ENCODE peak calls at places on chromosome 1, in four cellular contexts. A is K562, S is A549, W is IMR-90. O is an unnamed sample.

GRCh38 chr1:9373614-9374013 is 80.9 kb downstream of the SPSB1 start:
- DNase-seq in A (no peak), S (no peak), W (no peak), O (no peak)

GRCh38 chr1:25818569-25818968 is 1.2 kb upstream of the MTFR1L start:
- DNase-seq in A (no peak), S (no peak), W (no peak), O (no peak)

GRCh38 chr1:50983403-50983802 is 13.4 kb downstream of the CDKN2C start:
- DNase-seq in A (no peak), S (no peak), W (no peak), O (no peak)

GRCh38 chr1:99570486-99571089 is 75.3 kb upstream of the PALMD start:
- DNase-seq in A (no peak), S (no peak), W (peak; percentile 47), O (no peak)

GRCh38 chr1:106226550-106226949 is 829.9 kb upstream of the PRMT6 start:
- DNase-seq in A (no peak), S (no peak), W (no peak), O (no peak)

GRCh38 chr1:56578963-56579875 is at the start of gene PLPP3:
- DNase-seq in A (no peak), S (peak; percentile 88), W (peak; percentile 94), O (no peak)

GRCh38 chr1:10687142-10687715 is 109.2 kb downstream of the CASZ1 start:
- DNase-seq in A (no peak), S (no peak), W (no peak), O (no peak)

GRCh38 chr1:37940299-37940947 is 6.4 kb downstream of the INPP5B start:
- DNase-seq in A (no peak), S (no peak), W (no peak), O (no peak)

GRCh38 chr1:221105578-221105977 is 226.3 kb downstream of the HLX start:
- DNase-seq in A (no peak), S (no peak), W (no peak), O (no peak)

GRCh38 chr1:117365350-117366280 is 1.6 kb upstream of the MAN1A2 start:
- DNase-seq in A (no peak), S (no peak), W (peak; percentile 61), O (no peak)

GRCh38 chr1:207913951-207914350 is 3.0 kb upstream of the CD34 start:
- DNase-seq in A (no peak), S (peak; percentile 20), W (no peak), O (no peak)

GRCh38 chr1:221099747-221100146 is 220.5 kb downstream of the HLX start:
- DNase-seq in A (no peak), S (no peak), W (no peak), O (no peak)

GRCh38 chr1:184986250-184986649 is 11.9 kb upstream of the NIBAN1 start:
- DNase-seq in A (no peak), S (peak; percentile 43), W (peak; percentile 49), O (no peak)

GRCh38 chr1:28370220-28371010 is 875 bp downstream of the PHACTR4 start:
- DNase-seq in A (no peak), S (peak; percentile 47), W (peak; percentile 48), O (no peak)

GRCh38 chr1:84121360-84121759 is 22.7 kb upstream of the PRKACB start:
- DNase-seq in A (no peak), S (no peak), W (no peak), O (no peak)

GRCh38 chr1:92494485-92495141 is 7.9 kb upstream of the GFI1 start:
- DNase-seq in A (no peak), S (no peak), W (no peak), O (no peak)

GRCh38 chr1:4171480-4172450 is 271.7 kb upstream of the C1orf174 start:
- DNase-seq in A (no peak), S (no peak), W (no peak), O (no peak)

GRCh38 chr1:30716646-30717045 is 6.7 kb downstream of the MATN1 start:
- DNase-seq in A (no peak), S (no peak), W (no peak), O (no peak)

GRCh38 chr1:2789164-2789985 is 12.1 kb downstream of the TTC34 start:
- DNase-seq in A (no peak), S (no peak), W (no peak), O (no peak)

GRCh38 chr1:67313934-67314671 is 6.4 kb downstream of the IL12RB2 start:
- DNase-seq in A (no peak), S (no peak), W (no peak), O (no peak)

GRCh38 chr1:20495661-20496060 is 9.7 kb upstream of the CAMK2N1 start:
- DNase-seq in A (no peak), S (no peak), W (no peak), O (no peak)

GRCh38 chr1:94416901-94417701 is 1.1 kb upstream of the ABCD3 start:
- DNase-seq in A (peak; percentile 10), S (peak; percentile 18), W (peak; percentile 89), O (no peak)

GRCh38 chr1:224592636-224593579 is 23.2 kb upstream of the CNIH3 start:
- DNase-seq in A (no peak), S (no peak), W (peak; percentile 88), O (no peak)

GRCh38 chr1:21262282-21263051 is 27.8 kb downstream of the ECE1 start:
- DNase-seq in A (peak; percentile 73), S (peak; percentile 82), W (peak; percentile 95), O (no peak)

GRCh38 chr1:12491691-12492090 is 126.3 kb downstream of the DHRS3 start:
- DNase-seq in A (no peak), S (no peak), W (no peak), O (no peak)

GRCh38 chr1:172951728-172952365 is 98.9 kb downstream of the TNFSF18 start:
- DNase-seq in A (no peak), S (no peak), W (peak; percentile 91), O (no peak)

GRCh38 chr1:116268211-116268610 is 104.8 kb upstream of the ATP1A1 start:
- DNase-seq in A (no peak), S (peak; percentile 53), W (no peak), O (no peak)

GRCh38 chr1:14756617-14757259 is 158.3 kb downstream of the KAZN start:
- DNase-seq in A (no peak), S (no peak), W (peak; percentile 31), O (no peak)

GRCh38 chr1:19616489-19616888 is 27.6 kb upstream of the NBL1 start:
- DNase-seq in A (no peak), S (no peak), W (peak; percentile 69), O (no peak)

GRCh38 chr1:237228421-237228820 is 186.4 kb downstream of the RYR2 start:
- DNase-seq in A (no peak), S (no peak), W (no peak), O (no peak)

GRCh38 chr1:156052862-156053769 is 482 bp downstream of the UBQLN4 start:
- DNase-seq in A (peak; percentile 89), S (peak; percentile 80), W (peak; percentile 69), O (no peak)

GRCh38 chr1:46983825-46984586 is 39.5 kb upstream of the CYP4X1 start:
- DNase-seq in A (no peak), S (no peak), W (no peak), O (no peak)

GRCh38 chr1:186255286-186255685 is 119.8 kb downstream of the TPR start:
- DNase-seq in A (no peak), S (no peak), W (no peak), O (no peak)

GRCh38 chr1:204213668-204214662 is at the start of gene GOLT1A:
- DNase-seq in A (peak; percentile 71), S (peak; percentile 91), W (peak; percentile 87), O (peak; percentile 28)

DNA sequence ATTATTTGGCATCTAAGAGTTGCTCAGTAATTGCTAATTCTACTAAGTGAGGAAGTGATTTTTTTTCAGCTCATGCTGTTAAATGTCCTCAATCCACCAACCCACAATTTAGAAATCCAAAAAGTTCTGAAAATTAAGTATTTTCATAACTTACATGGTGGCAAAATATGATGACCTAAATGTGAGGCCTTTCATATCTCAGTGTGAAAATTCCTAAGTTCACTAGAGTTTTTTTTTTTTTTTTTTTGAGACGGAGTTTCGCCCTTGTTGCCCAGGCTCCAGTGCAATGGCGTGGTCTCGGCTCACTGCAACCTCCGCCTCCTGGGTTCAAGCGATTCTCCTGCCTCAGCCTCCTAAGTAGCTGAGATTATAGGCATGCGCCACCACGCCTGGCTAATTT is 5.6 kb downstream of the NUCKS1 start:
- DNase-seq in A (no peak), S (no peak), W (no peak), O (no peak)
- TF ChIP-seq ELK1 in A (no peak), S (no peak), W (no peak), O (no peak)

DNA sequence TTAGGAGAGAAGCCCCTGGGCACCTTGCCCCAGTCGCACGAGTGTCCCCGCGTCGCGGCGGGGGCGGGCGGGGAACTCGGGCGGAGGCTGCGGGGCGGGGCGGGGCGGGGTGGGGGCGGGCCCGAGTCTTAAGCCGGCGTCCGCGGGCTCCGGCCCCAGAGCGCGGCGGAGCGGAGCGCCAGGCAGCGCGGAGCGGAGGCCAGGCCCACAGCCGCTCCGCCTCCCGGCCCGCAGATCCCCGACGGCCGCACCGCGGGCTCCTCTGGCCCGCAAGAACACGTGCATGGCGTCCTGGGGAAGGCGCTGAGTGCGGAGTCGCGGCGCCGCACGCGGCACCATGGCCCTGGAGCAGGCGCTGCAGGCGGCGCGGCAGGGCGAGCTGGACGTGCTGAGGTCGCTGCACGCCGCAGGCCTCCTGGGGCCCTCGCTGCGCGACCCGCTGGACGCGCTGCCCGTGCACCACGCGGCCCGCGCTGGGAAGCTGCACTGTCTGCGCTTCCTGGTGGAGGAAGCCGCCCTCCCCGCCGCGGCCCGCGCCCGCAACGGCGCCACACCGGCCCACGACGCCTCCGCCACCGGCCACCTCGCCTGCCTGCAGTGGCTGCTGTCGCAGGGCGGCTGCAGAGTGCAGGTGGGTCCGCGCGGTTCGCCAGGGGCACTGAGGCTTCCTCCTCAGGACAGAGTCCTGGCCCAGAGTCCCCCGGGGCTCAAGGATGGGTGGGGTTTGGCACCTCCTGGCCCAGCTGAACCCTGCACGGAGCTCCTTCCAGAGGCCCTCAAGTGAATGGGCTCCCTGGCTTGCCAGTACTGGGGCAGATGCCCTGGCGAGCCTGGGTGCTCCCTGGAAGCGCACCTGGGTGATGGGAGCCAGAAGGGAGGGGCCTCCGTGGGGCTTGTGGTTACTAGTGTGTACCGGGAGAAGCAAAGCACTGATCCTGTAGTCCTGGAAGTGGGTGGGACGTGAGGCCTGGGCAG is at the start of gene ESPN:
- DNase-seq in A (peak; percentile 93), S (no peak), W (no peak), O (no peak)
- H3K4me3 ChIP-seq in A (peak within 1 kb of the TSS; percentile 22), S (peak within 1 kb of the TSS; percentile 35), W (no peak within 1 kb of the TSS), O (no peak within 1 kb of the TSS)

GRCh38 chr1:235013512-235013911 is 115.1 kb downstream of the TOMM20 start:
- DNase-seq in A (no peak), S (no peak), W (no peak), O (no peak)
- TF ChIP-seq ELK1 in A (no peak), S (no peak), W (no peak), O (no peak)

DNA sequence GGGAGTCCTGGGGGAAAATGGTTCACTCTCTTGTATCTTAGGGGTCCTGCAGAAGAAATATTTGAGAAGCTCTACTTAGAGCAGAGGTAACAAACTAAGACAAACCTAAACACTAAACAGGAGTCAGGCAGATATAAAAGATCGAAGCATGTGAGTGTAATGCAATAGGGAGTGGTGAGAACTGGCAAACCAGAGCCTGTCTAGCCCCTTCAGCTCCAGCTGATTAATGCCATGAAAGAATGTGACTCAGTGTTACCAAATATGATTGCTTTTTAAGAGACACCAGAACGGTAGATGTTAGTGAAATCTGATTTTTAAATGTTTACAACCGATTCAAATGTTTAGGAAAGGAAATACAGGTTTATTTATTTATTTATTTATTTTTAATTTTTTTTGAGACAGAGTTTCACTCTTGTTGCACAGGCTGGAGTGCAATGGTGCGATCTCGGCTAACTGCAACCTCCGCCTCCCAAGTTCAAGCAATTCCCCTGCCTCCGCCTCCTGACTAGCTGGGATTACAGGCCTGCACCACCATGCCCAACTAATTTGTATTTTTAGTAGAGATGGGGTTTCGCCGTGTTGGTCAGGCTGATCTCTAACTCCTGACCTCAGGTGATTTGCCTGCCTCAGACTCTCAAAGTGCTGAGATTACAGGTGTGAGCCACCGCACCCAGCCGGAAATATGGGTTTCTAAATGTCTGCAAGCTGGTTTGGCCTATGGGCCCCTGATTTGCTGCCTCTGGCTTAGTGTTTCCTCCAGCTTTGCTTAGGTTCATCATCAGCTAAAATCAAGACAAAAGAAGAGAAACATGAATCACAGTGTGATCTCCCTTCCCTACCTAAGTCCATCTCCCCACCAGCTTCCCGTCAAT is 12.2 kb downstream of the TXNIP start:
- DNase-seq in A (no peak), S (no peak), W (no peak), O (no peak)
- H3K4me3 ChIP-seq in A (no peak overlapping the region), S (no peak overlapping the region), W (no peak overlapping the region), O (no peak overlapping the region)